ENCODE peak calls at places on chromosomes 3 and 15, in five cellular contexts. One of them, this sample, is unnamed.

GRCh38 chr3:72447059-72447946 is 400.9 kb downstream of the SHQ1 start:
- DNase-seq in neuronal stem cell: peak; percentile 89
- DNase-seq in aorta: peak; percentile 95
- DNase-seq in fibroblast of lung: peak; percentile 89
- DNase-seq in tibial nerve: peak; percentile 83
- DNase-seq in this sample: peak; percentile 97

GRCh38 chr3:176992565-176992964 is 204.7 kb downstream of the TBL1XR1 start:
- DNase-seq in tibial nerve: no peak
- DNase-seq in fibroblast of lung: no peak
- DNase-seq in aorta: no peak
- DNase-seq in neuronal stem cell: no peak
- DNase-seq in this sample: no peak

GRCh38 chr3:128991355-128991895 is 2.5 kb downstream of the CFAP92 start:
- DNase-seq in aorta: no peak
- DNase-seq in fibroblast of lung: no peak
- DNase-seq in tibial nerve: no peak
- DNase-seq in neuronal stem cell: no peak
- DNase-seq in this sample: peak; percentile 86

GRCh38 chr3:181623924-181624694 is 87.6 kb upstream of the SOX2 start:
- DNase-seq in aorta: no peak
- DNase-seq in neuronal stem cell: no peak
- DNase-seq in tibial nerve: no peak
- DNase-seq in fibroblast of lung: no peak
- DNase-seq in this sample: no peak

GRCh38 chr3:146033950-146034349 is 127.0 kb downstream of the PLOD2 start:
- DNase-seq in aorta: no peak
- DNase-seq in fibroblast of lung: no peak
- DNase-seq in tibial nerve: no peak
- DNase-seq in neuronal stem cell: no peak
- DNase-seq in this sample: no peak

GRCh38 chr3:99659032-99659431 is 20.6 kb downstream of the COL8A1 start:
- DNase-seq in aorta: peak; percentile 56
- DNase-seq in neuronal stem cell: no peak
- DNase-seq in tibial nerve: no peak
- DNase-seq in fibroblast of lung: peak; percentile 99
- DNase-seq in this sample: no peak

GRCh38 chr3:139537795-139538538 is 1.6 kb downstream of the RBP1 start:
- DNase-seq in tibial nerve: no peak
- DNase-seq in aorta: no peak
- DNase-seq in fibroblast of lung: no peak
- DNase-seq in neuronal stem cell: no peak
- DNase-seq in this sample: no peak

GRCh38 chr3:51620543-51620942 is 50.5 kb upstream of the TEX264 start:
- DNase-seq in tibial nerve: no peak
- DNase-seq in neuronal stem cell: no peak
- DNase-seq in aorta: no peak
- DNase-seq in fibroblast of lung: peak; percentile 88
- DNase-seq in this sample: no peak

GRCh38 chr3:147191795-147192385 is 214.5 kb downstream of the ZIC4 start:
- DNase-seq in tibial nerve: no peak
- DNase-seq in fibroblast of lung: peak; percentile 84
- DNase-seq in aorta: no peak
- DNase-seq in neuronal stem cell: peak; percentile 41
- DNase-seq in this sample: no peak

GRCh38 chr3:156311930-156312329 is 191.6 kb downstream of the KCNAB1 start:
- DNase-seq in neuronal stem cell: no peak
- DNase-seq in tibial nerve: no peak
- DNase-seq in fibroblast of lung: no peak
- DNase-seq in aorta: no peak
- DNase-seq in this sample: no peak

GRCh38 chr3:64084640-64085039 is 61.3 kb upstream of the PSMD6 start:
- DNase-seq in tibial nerve: no peak
- DNase-seq in fibroblast of lung: peak; percentile 24
- DNase-seq in neuronal stem cell: no peak
- DNase-seq in aorta: no peak
- DNase-seq in this sample: no peak

GRCh38 chr15:65913631-65914199 is 44.4 kb downstream of the RAB11A start:
- DNase-seq in fibroblast of lung: no peak
- DNase-seq in tibial nerve: no peak
- DNase-seq in aorta: no peak
- DNase-seq in neuronal stem cell: no peak
- DNase-seq in this sample: no peak

GRCh38 chr3:177057768-177058167 is 139.5 kb downstream of the TBL1XR1 start:
- DNase-seq in fibroblast of lung: no peak
- DNase-seq in tibial nerve: no peak
- DNase-seq in neuronal stem cell: no peak
- DNase-seq in aorta: no peak
- DNase-seq in this sample: no peak

GRCh38 chr3:126034481-126035361 is 49.2 kb downstream of the SLC41A3 start:
- DNase-seq in aorta: no peak
- DNase-seq in tibial nerve: no peak
- DNase-seq in neuronal stem cell: no peak
- DNase-seq in fibroblast of lung: no peak
- DNase-seq in this sample: no peak

GRCh38 chr3:81274671-81275070 is 486.8 kb downstream of the GBE1 start:
- DNase-seq in fibroblast of lung: no peak
- DNase-seq in tibial nerve: no peak
- DNase-seq in neuronal stem cell: no peak
- DNase-seq in aorta: no peak
- DNase-seq in this sample: no peak

GRCh38 chr15:80242132-80242769 is 9.8 kb downstream of the CTXND1 start:
- DNase-seq in aorta: no peak
- DNase-seq in fibroblast of lung: peak; percentile 18
- DNase-seq in tibial nerve: no peak
- DNase-seq in neuronal stem cell: no peak
- DNase-seq in this sample: no peak

GRCh38 chr3:20772869-20773268 is 586.9 kb upstream of the SGO1 start:
- DNase-seq in neuronal stem cell: no peak
- DNase-seq in aorta: no peak
- DNase-seq in tibial nerve: no peak
- DNase-seq in fibroblast of lung: no peak
- DNase-seq in this sample: no peak

GRCh38 chr3:172564499-172564898 is 41.3 kb upstream of the TNFSF10 start:
- DNase-seq in tibial nerve: no peak
- DNase-seq in fibroblast of lung: no peak
- DNase-seq in neuronal stem cell: no peak
- DNase-seq in aorta: no peak
- DNase-seq in this sample: no peak

GRCh38 chr3:66150977-66151376 is 69.8 kb upstream of the SLC25A26 start:
- DNase-seq in neuronal stem cell: no peak
- DNase-seq in aorta: no peak
- DNase-seq in tibial nerve: no peak
- DNase-seq in fibroblast of lung: no peak
- DNase-seq in this sample: no peak

GRCh38 chr3:8239718-8240698 is 261.6 kb upstream of the LMCD1 start:
- DNase-seq in fibroblast of lung: peak; percentile 73
- DNase-seq in tibial nerve: no peak
- DNase-seq in neuronal stem cell: peak; percentile 41
- DNase-seq in aorta: no peak
- DNase-seq in this sample: no peak

GRCh38 chr3:141083831-141084624 is 32.9 kb downstream of the SPSB4 start:
- DNase-seq in tibial nerve: no peak
- DNase-seq in neuronal stem cell: peak; percentile 75
- DNase-seq in fibroblast of lung: peak; percentile 7
- DNase-seq in aorta: no peak
- DNase-seq in this sample: peak; percentile 58

GRCh38 chr3:57043518-57043917 is 16.9 kb upstream of the SPATA12 start:
- DNase-seq in tibial nerve: no peak
- DNase-seq in neuronal stem cell: no peak
- DNase-seq in fibroblast of lung: no peak
- DNase-seq in aorta: no peak
- DNase-seq in this sample: peak; percentile 1

GRCh38 chr15:34318277-34319079 is 19.1 kb downstream of the SLC12A6 start:
- DNase-seq in neuronal stem cell: peak; percentile 18
- DNase-seq in aorta: peak; percentile 65
- DNase-seq in fibroblast of lung: peak; percentile 82
- DNase-seq in tibial nerve: no peak
- DNase-seq in this sample: no peak

GRCh38 chr3:52215351-52215750 is 10.1 kb downstream of the TLR9 start:
- DNase-seq in fibroblast of lung: no peak
- DNase-seq in neuronal stem cell: no peak
- DNase-seq in aorta: no peak
- DNase-seq in tibial nerve: no peak
- DNase-seq in this sample: peak; percentile 43

GRCh38 chr15:36827824-36828223 is 248.4 kb downstream of the CDIN1 start:
- DNase-seq in neuronal stem cell: no peak
- DNase-seq in aorta: no peak
- DNase-seq in tibial nerve: no peak
- DNase-seq in fibroblast of lung: no peak
- DNase-seq in this sample: no peak

GRCh38 chr15:36831915-36832310 is 252.5 kb downstream of the CDIN1 start:
- DNase-seq in fibroblast of lung: peak; percentile 10
- DNase-seq in neuronal stem cell: no peak
- DNase-seq in tibial nerve: no peak
- DNase-seq in aorta: no peak
- DNase-seq in this sample: no peak

GRCh38 chr15:36831125-36831914 is 251.9 kb downstream of the CDIN1 start:
- DNase-seq in aorta: no peak
- DNase-seq in neuronal stem cell: no peak
- DNase-seq in tibial nerve: no peak
- DNase-seq in fibroblast of lung: peak; percentile 39
- DNase-seq in this sample: no peak

GRCh38 chr15:36826948-36827347 is 247.5 kb downstream of the CDIN1 start:
- DNase-seq in tibial nerve: no peak
- DNase-seq in fibroblast of lung: no peak
- DNase-seq in aorta: no peak
- DNase-seq in neuronal stem cell: no peak
- DNase-seq in this sample: no peak

GRCh38 chr15:36832792-36833191 is 253.4 kb downstream of the CDIN1 start:
- DNase-seq in fibroblast of lung: peak; percentile 14
- DNase-seq in aorta: no peak
- DNase-seq in tibial nerve: no peak
- DNase-seq in neuronal stem cell: no peak
- DNase-seq in this sample: no peak
- H3K27ac ChIP-seq in fibroblast of lung: peak overlapping the region; percentile 57
- H3K27ac ChIP-seq in aorta: no peak overlapping the region
- H3K27ac ChIP-seq in tibial nerve: no peak overlapping the region
- H3K27ac ChIP-seq in neuronal stem cell: no peak overlapping the region
- H3K27ac ChIP-seq in this sample: no peak overlapping the region

DNA sequence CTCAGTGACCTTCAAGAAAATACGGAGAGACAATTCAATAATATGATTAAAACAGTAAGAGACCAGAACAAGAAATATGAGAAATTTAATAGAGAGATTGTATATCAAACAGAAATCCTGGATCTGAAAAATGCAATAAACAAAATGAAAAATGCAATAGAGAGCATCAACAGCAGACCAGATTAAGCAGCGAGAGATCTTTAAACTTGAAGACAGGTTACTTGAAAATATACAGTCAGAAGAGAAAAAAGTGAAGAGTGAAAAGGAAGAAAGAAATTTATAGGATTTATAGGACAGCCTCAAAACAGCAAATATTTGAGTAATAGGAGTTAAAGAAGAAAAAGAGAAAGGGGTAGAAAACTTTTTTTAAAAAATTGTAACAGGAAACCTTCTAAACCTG is 813.9 kb upstream of the GRM7 start:
- DNase-seq in aorta: no peak
- DNase-seq in tibial nerve: no peak
- DNase-seq in neuronal stem cell: no peak
- DNase-seq in fibroblast of lung: no peak
- DNase-seq in this sample: no peak
- H3K27ac ChIP-seq in aorta: no peak overlapping the region
- H3K27ac ChIP-seq in tibial nerve: no peak overlapping the region
- H3K27ac ChIP-seq in neuronal stem cell: no peak overlapping the region
- H3K27ac ChIP-seq in fibroblast of lung: no peak overlapping the region
- H3K27ac ChIP-seq in this sample: no peak overlapping the region

GRCh38 chr3:111579495-111579894 is 15.7 kb downstream of the ZBED2 start:
- DNase-seq in fibroblast of lung: no peak
- DNase-seq in tibial nerve: no peak
- DNase-seq in aorta: no peak
- DNase-seq in neuronal stem cell: no peak
- DNase-seq in this sample: no peak

GRCh38 chr3:111577113-111577512 is 18.0 kb downstream of the ZBED2 start:
- DNase-seq in tibial nerve: no peak
- DNase-seq in aorta: no peak
- DNase-seq in fibroblast of lung: no peak
- DNase-seq in neuronal stem cell: no peak
- DNase-seq in this sample: no peak

GRCh38 chr3:111577798-111578685 is 17.1 kb downstream of the ZBED2 start:
- DNase-seq in fibroblast of lung: peak; percentile 67
- DNase-seq in neuronal stem cell: no peak
- DNase-seq in aorta: no peak
- DNase-seq in tibial nerve: no peak
- DNase-seq in this sample: no peak

GRCh38 chr3:111581403-111582113 is 13.6 kb downstream of the ZBED2 start:
- DNase-seq in fibroblast of lung: no peak
- DNase-seq in neuronal stem cell: no peak
- DNase-seq in aorta: no peak
- DNase-seq in tibial nerve: no peak
- DNase-seq in this sample: no peak

DNA sequence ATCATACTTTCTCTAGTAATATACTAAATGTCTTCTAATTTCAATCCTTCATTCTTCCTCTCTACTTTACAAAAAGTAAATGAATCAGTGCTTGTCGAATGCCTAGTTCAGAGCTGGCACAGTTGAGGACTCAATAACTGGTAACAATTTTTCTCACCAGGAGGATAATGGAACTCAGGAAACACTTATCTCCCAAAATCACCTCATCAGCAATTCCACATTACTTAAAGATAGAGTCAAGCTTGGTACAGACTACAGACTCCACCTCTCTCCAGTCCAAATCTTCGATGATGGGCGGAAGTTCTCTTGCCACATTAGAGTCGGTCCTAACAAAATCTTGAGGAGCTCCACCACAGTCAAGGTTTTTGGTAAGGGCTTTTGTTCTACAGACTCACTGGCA is 16.3 kb downstream of the ZBED2 start:
- DNase-seq in tibial nerve: no peak
- DNase-seq in neuronal stem cell: no peak
- DNase-seq in fibroblast of lung: no peak
- DNase-seq in aorta: no peak
- DNase-seq in this sample: no peak
- H3K27ac ChIP-seq in tibial nerve: no peak overlapping the region
- H3K27ac ChIP-seq in neuronal stem cell: no peak overlapping the region
- H3K27ac ChIP-seq in fibroblast of lung: no peak overlapping the region
- H3K27ac ChIP-seq in aorta: no peak overlapping the region
- H3K27ac ChIP-seq in this sample: no peak overlapping the region

DNA sequence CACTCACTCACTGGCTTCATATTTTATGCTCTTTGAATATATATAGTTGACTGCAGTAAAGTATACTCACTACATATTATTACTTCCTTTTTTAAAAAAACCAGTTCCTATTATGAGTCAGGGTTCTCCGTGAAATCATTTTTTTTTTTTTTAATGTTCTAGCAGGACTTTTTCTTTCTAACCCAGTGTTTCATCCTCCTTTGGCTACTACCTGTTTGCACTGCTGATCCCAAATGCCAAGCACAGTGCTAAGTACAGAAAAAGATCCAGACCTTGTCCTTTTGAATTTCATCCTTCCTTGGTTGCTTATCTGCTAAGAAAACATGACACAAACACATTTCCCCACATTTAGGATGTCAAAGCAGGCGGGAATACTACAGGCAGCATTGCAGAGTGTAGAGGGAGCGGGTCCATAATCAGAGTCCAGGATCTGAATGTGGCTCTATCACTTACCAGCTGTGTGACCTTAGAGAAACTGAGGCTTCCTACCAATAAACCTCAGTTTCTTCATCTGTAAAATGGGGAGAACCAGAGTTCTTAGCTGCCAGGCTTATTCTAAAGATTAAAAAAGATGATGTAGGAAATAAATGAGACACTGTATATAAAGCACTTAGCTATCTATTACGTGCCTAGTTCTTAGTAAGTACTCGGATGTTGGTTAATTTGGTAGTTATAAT is 37.2 kb upstream of the ANPEP start:
- DNase-seq in neuronal stem cell: no peak
- DNase-seq in fibroblast of lung: no peak
- DNase-seq in aorta: no peak
- DNase-seq in tibial nerve: no peak
- DNase-seq in this sample: no peak
- H3K27ac ChIP-seq in neuronal stem cell: no peak overlapping the region
- H3K27ac ChIP-seq in fibroblast of lung: no peak overlapping the region
- H3K27ac ChIP-seq in aorta: no peak overlapping the region
- H3K27ac ChIP-seq in tibial nerve: no peak overlapping the region
- H3K27ac ChIP-seq in this sample: peak overlapping the region; percentile 55

This sample was measured in spleen.